ENCODE peak calls at places on chromosomes 13 and 19, in nine cellular contexts. L is heart left ventricle, S is tibial artery, J is hepatocyte, N is stomach, D is body of pancreas, F is mesendoderm, V is H1, A is brain microvascular endothelial cell. K is an unnamed sample.

GRCh38 chr19:4913996-4914735 is 4.9 kb downstream of the UHRF1 start:
- DNase-seq in L (no peak), S (no peak), J (no peak), N (no peak), D (no peak), F (peak; percentile 51), V (no peak), A (no peak), K (no peak)

GRCh38 chr13:21501709-21502108 is 42.6 kb upstream of the ZDHHC20 start:
- DNase-seq in L (no peak), S (no peak), J (peak; percentile 4), N (no peak), D (no peak), F (peak; percentile 73), V (no peak), A (no peak), K (peak; percentile 61)

GRCh38 chr19:1269065-1269477 is at the start of gene CIRBP:
- DNase-seq in L (peak; percentile 100), S (peak; percentile 100), J (peak; percentile 100), N (peak; percentile 100), D (peak; percentile 100), F (peak; percentile 99), V (peak; percentile 97), A (peak; percentile 99), K (peak; percentile 100)

GRCh38 chr19:1155352-1156304 is 18.4 kb downstream of the SBNO2 start:
- DNase-seq in L (no peak), S (no peak), J (no peak), N (no peak), D (no peak), F (no peak), V (no peak), A (no peak), K (no peak)

GRCh38 chr13:45554604-45555109 is 60.9 kb downstream of the ERICH6B start:
- DNase-seq in L (no peak), S (no peak), J (no peak), N (no peak), D (no peak), F (no peak), V (no peak), A (no peak), K (no peak)

GRCh38 chr13:75049936-75050335 is 432.0 kb downstream of the TBC1D4 start:
- DNase-seq in L (no peak), S (no peak), J (no peak), N (no peak), D (no peak), F (no peak), V (no peak), A (peak; percentile 7), K (no peak)

GRCh38 chr13:53151692-53152421 is 123.2 kb downstream of the OLFM4 start:
- DNase-seq in L (no peak), S (peak; percentile 47), J (peak; percentile 77), N (peak; percentile 51), D (peak; percentile 74), F (peak; percentile 94), V (peak; percentile 78), A (peak; percentile 2), K (peak; percentile 86)

GRCh38 chr19:6828306-6828697 is 55.8 kb downstream of the VAV1 start:
- DNase-seq in L (no peak), S (no peak), J (no peak), N (no peak), D (no peak), F (peak; percentile 8), V (no peak), A (no peak), K (peak; percentile 86)

GRCh38 chr13:99332456-99332855 is 25.3 kb upstream of the GPR183 start:
- DNase-seq in L (no peak), S (peak; percentile 41), J (no peak), N (no peak), D (no peak), F (no peak), V (peak; percentile 40), A (no peak), K (no peak)

GRCh38 chr19:30028992-30029343 is 86.9 kb downstream of the URI1 start:
- DNase-seq in L (no peak), S (no peak), J (no peak), N (no peak), D (no peak), F (no peak), V (no peak), A (no peak), K (no peak)

GRCh38 chr19:1057185-1057857 is 9.6 kb upstream of the ARHGAP45 start:
- DNase-seq in L (no peak), S (no peak), J (no peak), N (no peak), D (no peak), F (peak; percentile 83), V (no peak), A (peak; percentile 58), K (peak; percentile 69)

GRCh38 chr19:47707135-47707925 is 5.9 kb upstream of the EHD2 start:
- DNase-seq in L (peak; percentile 59), S (peak; percentile 60), J (peak; percentile 89), N (peak; percentile 82), D (peak; percentile 78), F (peak; percentile 87), V (peak; percentile 94), A (peak; percentile 66), K (peak; percentile 94)

GRCh38 chr19:14003279-14004051 is 2.7 kb downstream of the RFX1 start:
- DNase-seq in L (peak; percentile 29), S (no peak), J (no peak), N (no peak), D (no peak), F (no peak), V (no peak), A (no peak), K (no peak)

GRCh38 chr19:17495639-17496265 is 15.7 kb upstream of the PGLS start:
- DNase-seq in L (no peak), S (no peak), J (no peak), N (no peak), D (no peak), F (no peak), V (no peak), A (no peak), K (peak; percentile 48)

GRCh38 chr19:48997972-48998371 is 4.3 kb downstream of the RUVBL2 start:
- DNase-seq in L (no peak), S (no peak), J (peak; percentile 74), N (peak; percentile 56), D (peak; percentile 63), F (peak; percentile 86), V (peak; percentile 93), A (peak; percentile 66), K (peak; percentile 93)

GRCh38 chr13:62643799-62644484 is 1228.3 kb upstream of the PCDH20 start:
- DNase-seq in L (no peak), S (no peak), J (no peak), N (no peak), D (no peak), F (no peak), V (no peak), A (no peak), K (peak; percentile 59)

GRCh38 chr19:18518639-18519038 is 3.2 kb downstream of the ELL start:
- DNase-seq in L (no peak), S (no peak), J (no peak), N (no peak), D (no peak), F (no peak), V (no peak), A (no peak), K (no peak)
- H3K27ac ChIP-seq in L (no peak overlapping the region), S (peak overlapping the region; percentile 95), J (peak overlapping the region; percentile 97), N (peak overlapping the region; percentile 98), D (no peak overlapping the region), F (no peak overlapping the region), V (no peak overlapping the region), A (no peak overlapping the region), K (no peak overlapping the region)

GRCh38 chr13:25217023-25217909 is 45.2 kb upstream of the AMER2 start:
- DNase-seq in L (no peak), S (no peak), J (no peak), N (no peak), D (no peak), F (peak; percentile 51), V (no peak), A (peak; percentile 38), K (no peak)

GRCh38 chr13:25214371-25215252 is 42.5 kb upstream of the AMER2 start:
- DNase-seq in L (peak; percentile 30), S (peak; percentile 48), J (no peak), N (no peak), D (no peak), F (peak; percentile 53), V (no peak), A (no peak), K (no peak)

GRCh38 chr13:25215253-25215575 is 43.1 kb upstream of the AMER2 start:
- DNase-seq in L (no peak), S (no peak), J (no peak), N (no peak), D (no peak), F (no peak), V (no peak), A (no peak), K (no peak)

GRCh38 chr13:25210842-25211241 is 38.8 kb upstream of the AMER2 start:
- DNase-seq in L (no peak), S (no peak), J (no peak), N (no peak), D (no peak), F (no peak), V (no peak), A (no peak), K (no peak)

GRCh38 chr13:25213716-25214115 is 41.6 kb upstream of the AMER2 start:
- DNase-seq in L (no peak), S (no peak), J (no peak), N (no peak), D (no peak), F (peak; percentile 82), V (no peak), A (no peak), K (peak; percentile 49)
- H3K27ac ChIP-seq in L (no peak overlapping the region), S (no peak overlapping the region), J (no peak overlapping the region), N (no peak overlapping the region), D (no peak overlapping the region), F (no peak overlapping the region), V (no peak overlapping the region), A (no peak overlapping the region), K (no peak overlapping the region)

DNA sequence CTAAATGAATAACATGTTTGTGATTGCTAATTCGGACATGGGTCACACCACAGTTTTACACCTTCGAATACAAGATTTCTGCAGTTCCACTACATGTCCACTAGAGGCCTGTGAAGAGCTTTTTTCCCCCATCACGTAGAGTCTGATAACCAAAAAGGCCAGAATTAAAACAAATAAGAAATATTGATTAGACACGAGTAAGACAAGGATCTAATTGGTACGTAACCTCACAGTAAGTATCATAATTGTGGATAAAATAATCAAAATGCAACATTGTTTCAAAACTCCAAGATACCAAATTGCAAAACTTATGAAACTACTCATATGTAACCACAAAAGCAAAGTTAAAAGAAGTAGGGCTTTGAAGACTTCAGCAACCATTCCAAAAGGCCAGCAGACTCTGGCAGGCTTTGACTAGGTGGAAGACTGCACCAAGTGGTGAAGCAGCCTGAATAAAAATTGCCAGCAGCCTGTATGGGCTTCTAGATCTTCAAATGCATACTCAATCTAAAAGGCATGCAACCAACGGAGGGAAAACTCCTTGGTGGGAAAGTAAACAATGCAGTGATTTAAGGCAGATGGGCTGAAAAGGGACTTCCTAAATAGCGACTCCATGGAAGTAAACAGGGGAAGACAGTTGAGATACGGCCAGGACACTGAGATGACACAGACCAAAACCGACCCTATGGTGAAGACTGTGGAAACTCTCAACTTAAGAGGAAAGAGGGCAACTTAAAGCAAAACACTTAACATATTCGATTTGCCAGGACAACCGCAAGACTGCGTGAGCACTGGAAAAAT is 56.7 kb downstream of the STARD13 start:
- DNase-seq in L (no peak), S (no peak), J (peak; percentile 53), N (no peak), D (no peak), F (peak; percentile 84), V (no peak), A (peak; percentile 63), K (peak; percentile 58)
- H3K27ac ChIP-seq in L (peak overlapping the region; percentile 63), S (peak overlapping the region; percentile 13), J (peak overlapping the region; percentile 3), N (peak overlapping the region; percentile 72), D (peak overlapping the region; percentile 69), F (no peak overlapping the region), V (no peak overlapping the region), A (peak overlapping the region; percentile 84), K (peak overlapping the region; percentile 93)

GRCh38 chr19:38697641-38698071 is 46.6 kb downstream of the CAPN12 start:
- DNase-seq in L (no peak), S (no peak), J (no peak), N (no peak), D (no peak), F (no peak), V (no peak), A (no peak), K (no peak)
- H3K27ac ChIP-seq in L (peak overlapping the region; percentile 23), S (peak overlapping the region; percentile 94), J (peak overlapping the region; percentile 97), N (peak overlapping the region; percentile 82), D (peak overlapping the region; percentile 28), F (no peak overlapping the region), V (no peak overlapping the region), A (no peak overlapping the region), K (peak overlapping the region; percentile 87)

K was measured in endodermal cell.